ENCODE peak calls at places on chromosomes 7 and 10, in nine cellular contexts. One of them, this sample, is unnamed. For H3K4me1, the result is how much of the 10 kb centered on the place peaks cover.

GRCh38 chr7:66696774-66697191 is 43.8 kb upstream of the RABGEF1 start:
- DNase-seq in neural progenitor cell: no peak
- DNase-seq in A549: no peak
- DNase-seq in K562: peak
- DNase-seq in OCI-LY7: no peak
- DNase-seq in thyroid gland: no peak
- DNase-seq in breast epithelium: no peak
- DNase-seq in fibroblast of lung: peak
- DNase-seq in lung: no peak
- DNase-seq in this sample: no peak

GRCh38 chr10:102669206-102670064 is 25.2 kb downstream of the TRIM8 start:
- DNase-seq in breast epithelium: no peak
- DNase-seq in lung: peak
- DNase-seq in K562: peak
- DNase-seq in OCI-LY7: peak
- DNase-seq in A549: peak
- DNase-seq in neural progenitor cell: peak
- DNase-seq in fibroblast of lung: peak
- DNase-seq in thyroid gland: peak
- DNase-seq in this sample: no peak

GRCh38 chr7:1225462-1226154 is 7.1 kb upstream of the UNCX start:
- DNase-seq in neural progenitor cell: peak
- DNase-seq in K562: peak
- DNase-seq in lung: no peak
- DNase-seq in OCI-LY7: no peak
- DNase-seq in thyroid gland: peak
- DNase-seq in breast epithelium: no peak
- DNase-seq in A549: peak
- DNase-seq in fibroblast of lung: no peak
- DNase-seq in this sample: no peak

GRCh38 chr10:107918171-107918570 is 753.7 kb upstream of the SORCS1 start:
- DNase-seq in thyroid gland: no peak
- DNase-seq in K562: no peak
- DNase-seq in OCI-LY7: no peak
- DNase-seq in A549: no peak
- DNase-seq in neural progenitor cell: no peak
- DNase-seq in lung: no peak
- DNase-seq in breast epithelium: no peak
- DNase-seq in fibroblast of lung: no peak
- DNase-seq in this sample: no peak

GRCh38 chr10:93917064-93917391 is 23.2 kb downstream of the SLC35G1 start:
- DNase-seq in A549: no peak
- DNase-seq in fibroblast of lung: no peak
- DNase-seq in breast epithelium: no peak
- DNase-seq in thyroid gland: peak
- DNase-seq in neural progenitor cell: no peak
- DNase-seq in K562: no peak
- DNase-seq in OCI-LY7: no peak
- DNase-seq in lung: no peak
- DNase-seq in this sample: no peak

GRCh38 chr10:63137306-63137705 is 4.2 kb downstream of the NRBF2 start:
- DNase-seq in K562: no peak
- DNase-seq in neural progenitor cell: no peak
- DNase-seq in A549: no peak
- DNase-seq in breast epithelium: no peak
- DNase-seq in OCI-LY7: no peak
- DNase-seq in thyroid gland: no peak
- DNase-seq in lung: no peak
- DNase-seq in fibroblast of lung: peak
- DNase-seq in this sample: no peak

GRCh38 chr7:50504646-50505546 is 54.7 kb upstream of the FIGNL1 start:
- DNase-seq in OCI-LY7: no peak
- DNase-seq in fibroblast of lung: no peak
- DNase-seq in neural progenitor cell: no peak
- DNase-seq in lung: no peak
- DNase-seq in thyroid gland: no peak
- DNase-seq in A549: no peak
- DNase-seq in K562: no peak
- DNase-seq in breast epithelium: no peak
- DNase-seq in this sample: no peak

GRCh38 chr10:6068006-6068405 is 5.8 kb upstream of the IL2RA start:
- DNase-seq in fibroblast of lung: no peak
- DNase-seq in K562: no peak
- DNase-seq in neural progenitor cell: no peak
- DNase-seq in breast epithelium: no peak
- DNase-seq in OCI-LY7: no peak
- DNase-seq in lung: no peak
- DNase-seq in thyroid gland: no peak
- DNase-seq in A549: no peak
- DNase-seq in this sample: no peak

GRCh38 chr10:73798927-73799563 is 12.4 kb downstream of the NDST2 start:
- DNase-seq in OCI-LY7: no peak
- DNase-seq in K562: no peak
- DNase-seq in A549: no peak
- DNase-seq in neural progenitor cell: no peak
- DNase-seq in lung: no peak
- DNase-seq in breast epithelium: no peak
- DNase-seq in fibroblast of lung: no peak
- DNase-seq in thyroid gland: no peak
- DNase-seq in this sample: no peak

GRCh38 chr7:131244259-131244852 is 83.3 kb upstream of the MKLN1 start:
- DNase-seq in fibroblast of lung: peak
- DNase-seq in A549: peak
- DNase-seq in lung: no peak
- DNase-seq in breast epithelium: no peak
- DNase-seq in K562: no peak
- DNase-seq in OCI-LY7: no peak
- DNase-seq in thyroid gland: no peak
- DNase-seq in neural progenitor cell: no peak
- DNase-seq in this sample: no peak

GRCh38 chr10:122393288-122393687 is 18.8 kb downstream of the PLEKHA1 start:
- DNase-seq in breast epithelium: no peak
- DNase-seq in neural progenitor cell: no peak
- DNase-seq in lung: no peak
- DNase-seq in OCI-LY7: no peak
- DNase-seq in fibroblast of lung: no peak
- DNase-seq in A549: no peak
- DNase-seq in K562: no peak
- DNase-seq in thyroid gland: no peak
- DNase-seq in this sample: no peak

GRCh38 chr10:32169556-32169955 is 113.3 kb upstream of the KIF5B start:
- DNase-seq in lung: no peak
- DNase-seq in fibroblast of lung: no peak
- DNase-seq in OCI-LY7: no peak
- DNase-seq in thyroid gland: no peak
- DNase-seq in breast epithelium: no peak
- DNase-seq in A549: no peak
- DNase-seq in K562: no peak
- DNase-seq in neural progenitor cell: no peak
- DNase-seq in this sample: no peak

GRCh38 chr10:103759100-103759781 is 96.1 kb downstream of the SH3PXD2A start:
- DNase-seq in OCI-LY7: peak
- DNase-seq in lung: no peak
- DNase-seq in thyroid gland: no peak
- DNase-seq in K562: no peak
- DNase-seq in breast epithelium: no peak
- DNase-seq in A549: peak
- DNase-seq in fibroblast of lung: peak
- DNase-seq in neural progenitor cell: no peak
- DNase-seq in this sample: no peak

DNA sequence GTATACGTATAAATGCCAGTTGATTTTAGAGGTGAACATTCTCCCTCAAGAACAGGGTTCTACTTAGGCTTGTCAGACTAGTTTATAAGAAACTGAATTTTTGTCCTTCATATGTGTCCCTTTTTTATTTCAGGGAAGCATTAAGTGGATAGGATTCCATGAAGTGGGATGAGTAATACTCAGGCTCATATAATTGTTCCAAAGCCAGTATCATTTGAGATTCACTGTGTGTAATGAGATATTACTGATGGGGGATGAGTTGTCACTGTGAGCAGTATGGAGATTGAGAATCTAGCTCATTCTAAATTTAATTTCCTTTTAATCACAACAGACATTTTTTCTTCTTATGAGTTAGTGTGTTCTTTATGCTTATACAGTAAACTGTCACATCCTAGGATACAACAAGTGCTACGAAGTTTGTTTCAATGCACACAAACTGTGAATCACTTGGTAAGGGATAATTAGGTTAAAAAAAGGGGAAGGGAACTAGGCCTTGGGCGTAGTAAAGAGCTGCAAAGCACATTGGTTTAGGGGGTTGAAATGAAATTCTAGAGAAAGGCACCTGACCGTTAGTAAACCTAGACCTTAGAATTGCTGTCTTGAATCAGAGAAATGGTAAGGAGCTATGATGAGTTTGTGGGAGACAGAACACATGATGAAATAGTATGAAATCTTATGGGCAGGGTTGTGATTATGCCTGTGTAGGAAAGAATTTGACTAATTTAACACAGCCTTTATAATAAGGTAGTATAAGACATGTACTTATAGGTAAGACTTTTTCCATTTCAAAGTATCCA is 153.4 kb downstream of the MLLT10 start:
- DNase-seq in K562: no peak
- DNase-seq in thyroid gland: no peak
- DNase-seq in A549: no peak
- DNase-seq in neural progenitor cell: no peak
- DNase-seq in fibroblast of lung: peak
- DNase-seq in breast epithelium: no peak
- DNase-seq in lung: no peak
- DNase-seq in OCI-LY7: no peak
- DNase-seq in this sample: no peak
- H3K4me1 ChIP-seq in K562: under half
- H3K4me1 ChIP-seq in thyroid gland: under half
- H3K4me1 ChIP-seq in A549: under half
- H3K4me1 ChIP-seq in neural progenitor cell: under half
- H3K4me1 ChIP-seq in fibroblast of lung: under half
- H3K4me1 ChIP-seq in breast epithelium: under half
- H3K4me1 ChIP-seq in lung: under half
- H3K4me1 ChIP-seq in OCI-LY7: under half
- H3K4me1 ChIP-seq in this sample: under half

GRCh38 chr10:78505657-78506056 is 472.0 kb downstream of the RPS24 start:
- DNase-seq in K562: no peak
- DNase-seq in A549: no peak
- DNase-seq in OCI-LY7: no peak
- DNase-seq in neural progenitor cell: no peak
- DNase-seq in fibroblast of lung: peak
- DNase-seq in breast epithelium: no peak
- DNase-seq in lung: no peak
- DNase-seq in thyroid gland: no peak
- DNase-seq in this sample: no peak
- H3K27ac ChIP-seq in K562: no peak
- H3K27ac ChIP-seq in A549: no peak
- H3K27ac ChIP-seq in OCI-LY7: no peak
- H3K27ac ChIP-seq in neural progenitor cell: no peak
- H3K27ac ChIP-seq in fibroblast of lung: no peak
- H3K27ac ChIP-seq in breast epithelium: no peak
- H3K27ac ChIP-seq in lung: no peak
- H3K27ac ChIP-seq in thyroid gland: no peak
- H3K27ac ChIP-seq in this sample: no peak

GRCh38 chr7:81908220-81908619 is 138.4 kb upstream of the HGF start:
- DNase-seq in K562: no peak
- DNase-seq in A549: no peak
- DNase-seq in thyroid gland: no peak
- DNase-seq in OCI-LY7: no peak
- DNase-seq in neural progenitor cell: no peak
- DNase-seq in fibroblast of lung: no peak
- DNase-seq in lung: no peak
- DNase-seq in breast epithelium: no peak
- DNase-seq in this sample: no peak
- H3K4me1 ChIP-seq in K562: under half
- H3K4me1 ChIP-seq in A549: under half
- H3K4me1 ChIP-seq in thyroid gland: under half
- H3K4me1 ChIP-seq in OCI-LY7: under half
- H3K4me1 ChIP-seq in neural progenitor cell: under half
- H3K4me1 ChIP-seq in fibroblast of lung: under half
- H3K4me1 ChIP-seq in lung: under half
- H3K4me1 ChIP-seq in breast epithelium: under half
- H3K4me1 ChIP-seq in this sample: under half

DNA sequence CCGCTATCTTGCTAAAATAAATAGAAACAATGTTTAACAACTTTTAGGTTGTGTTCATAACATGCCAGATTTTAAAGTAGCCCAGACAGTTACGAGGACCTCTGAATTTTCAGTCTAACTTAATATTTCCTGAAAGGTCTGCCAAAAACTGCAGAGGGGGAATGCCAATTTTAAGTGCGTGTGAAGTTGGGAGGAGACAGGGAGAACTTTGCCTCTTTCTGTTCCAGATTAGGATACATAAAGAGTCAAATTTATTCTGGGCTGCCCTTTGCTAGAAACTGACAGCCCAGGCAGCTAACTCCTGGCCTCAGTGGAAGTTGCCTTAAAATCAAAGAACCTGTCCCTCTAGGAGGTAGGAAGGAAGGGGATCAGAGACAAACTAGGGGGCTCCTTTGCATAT is 52.3 kb upstream of the PIP4K2A start:
- DNase-seq in lung: no peak
- DNase-seq in OCI-LY7: no peak
- DNase-seq in breast epithelium: no peak
- DNase-seq in thyroid gland: no peak
- DNase-seq in K562: no peak
- DNase-seq in A549: no peak
- DNase-seq in fibroblast of lung: no peak
- DNase-seq in neural progenitor cell: no peak
- DNase-seq in this sample: no peak
- H3K27ac ChIP-seq in lung: no peak
- H3K27ac ChIP-seq in OCI-LY7: peak
- H3K27ac ChIP-seq in breast epithelium: no peak
- H3K27ac ChIP-seq in thyroid gland: no peak
- H3K27ac ChIP-seq in K562: no peak
- H3K27ac ChIP-seq in A549: no peak
- H3K27ac ChIP-seq in fibroblast of lung: no peak
- H3K27ac ChIP-seq in neural progenitor cell: no peak
- H3K27ac ChIP-seq in this sample: no peak

GRCh38 chr10:12214763-12215218 is 18.8 kb downstream of the CDC123 start:
- DNase-seq in OCI-LY7: peak
- DNase-seq in lung: no peak
- DNase-seq in thyroid gland: peak
- DNase-seq in K562: no peak
- DNase-seq in fibroblast of lung: peak
- DNase-seq in neural progenitor cell: peak
- DNase-seq in breast epithelium: no peak
- DNase-seq in A549: peak
- DNase-seq in this sample: no peak
- H3K4me1 ChIP-seq in OCI-LY7: under half
- H3K4me1 ChIP-seq in lung: under half
- H3K4me1 ChIP-seq in thyroid gland: under half
- H3K4me1 ChIP-seq in K562: under half
- H3K4me1 ChIP-seq in fibroblast of lung: under half
- H3K4me1 ChIP-seq in neural progenitor cell: under half
- H3K4me1 ChIP-seq in breast epithelium: under half
- H3K4me1 ChIP-seq in A549: under half
- H3K4me1 ChIP-seq in this sample: under half

DNA sequence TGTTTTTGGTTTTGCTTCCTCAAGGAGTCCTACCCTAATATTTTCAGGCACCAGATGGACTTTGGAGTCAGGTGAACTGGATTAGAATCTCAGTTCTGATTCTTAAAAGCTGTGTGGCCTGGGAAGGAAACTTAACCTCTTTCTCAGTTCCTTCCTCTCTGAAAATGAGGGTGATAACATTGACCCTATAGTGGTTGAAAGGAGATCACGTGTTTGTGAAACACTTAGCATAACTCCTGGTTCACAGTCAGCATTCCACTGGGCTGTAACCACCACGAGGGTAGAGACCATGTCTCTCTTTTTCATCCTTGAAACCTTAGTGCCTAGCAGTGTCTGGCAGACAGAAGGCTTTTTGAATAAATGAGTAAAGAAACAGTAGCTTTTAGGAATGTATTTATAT is 16.7 kb downstream of the LSMEM1 start:
- DNase-seq in thyroid gland: no peak
- DNase-seq in breast epithelium: no peak
- DNase-seq in OCI-LY7: no peak
- DNase-seq in A549: no peak
- DNase-seq in K562: no peak
- DNase-seq in fibroblast of lung: no peak
- DNase-seq in lung: no peak
- DNase-seq in neural progenitor cell: no peak
- DNase-seq in this sample: no peak
- H3K27ac ChIP-seq in thyroid gland: no peak
- H3K27ac ChIP-seq in breast epithelium: no peak
- H3K27ac ChIP-seq in OCI-LY7: no peak
- H3K27ac ChIP-seq in A549: no peak
- H3K27ac ChIP-seq in K562: no peak
- H3K27ac ChIP-seq in fibroblast of lung: no peak
- H3K27ac ChIP-seq in lung: no peak
- H3K27ac ChIP-seq in neural progenitor cell: no peak
- H3K27ac ChIP-seq in this sample: no peak

This sample was measured in iPS DF 6.9.